ENCODE peak calls at places on chromosomes 3 and 15, in six cellular contexts. N is astrocyte of the spinal cord, M is fibroblast of mammary gland, D is body of pancreas, I is brain microvascular endothelial cell, L is AG04450. P is an unnamed sample.

GRCh38 chr3:43389388-43390254 is 103.3 kb downstream of the SNRK start:
- DNase-seq in L (peak), I (peak), M (peak), D (peak), N (peak), P (no peak)

GRCh38 chr3:153624310-153625030 is 462.4 kb downstream of the RAP2B start:
- DNase-seq in M (no peak), N (no peak), D (no peak), L (no peak), I (no peak), P (no peak)

GRCh38 chr3:189598530-189598929 is 32.7 kb upstream of the TP63 start:
- DNase-seq in L (no peak), I (no peak), M (no peak), N (no peak), D (no peak), P (no peak)

GRCh38 chr15:65773386-65774111 is 18.5 kb downstream of the DENND4A start:
- DNase-seq in M (no peak), N (no peak), L (no peak), D (no peak), I (no peak), P (no peak)

GRCh38 chr3:63613561-63613960 is 38.9 kb upstream of the SNTN start:
- DNase-seq in M (peak), I (no peak), N (peak), L (no peak), D (no peak), P (no peak)

GRCh38 chr3:190995156-190995555 is 132.7 kb upstream of the GMNC start:
- DNase-seq in D (no peak), L (no peak), I (no peak), M (no peak), N (no peak), P (no peak)

GRCh38 chr3:10770547-10770946 is 45.5 kb upstream of the SLC6A11 start:
- DNase-seq in N (no peak), I (no peak), D (no peak), L (no peak), M (no peak), P (no peak)

GRCh38 chr3:47086071-47086470 is 77.8 kb downstream of the SETD2 start:
- DNase-seq in L (no peak), I (no peak), M (no peak), N (no peak), D (no peak), P (no peak)

GRCh38 chr3:55721716-55722484 is 234.8 kb upstream of the WNT5A start:
- DNase-seq in L (no peak), N (peak), D (peak), M (peak), I (peak), P (peak)

GRCh38 chr15:74866090-74866489 is 7.1 kb downstream of the SCAMP2 start:
- DNase-seq in I (peak), N (peak), M (peak), D (no peak), L (peak), P (no peak)

GRCh38 chr3:171851685-171852084 is 8.5 kb downstream of the TMEM212 start:
- DNase-seq in D (no peak), N (peak), L (no peak), I (no peak), M (peak), P (no peak)

GRCh38 chr15:29925227-29926082 is 103.2 kb upstream of the TJP1 start:
- DNase-seq in M (peak), I (peak), L (peak), D (peak), N (peak), P (peak)

GRCh38 chr15:92599394-92599970 is 56.1 kb downstream of the FAM174B start:
- DNase-seq in D (no peak), I (peak), M (peak), L (peak), N (peak), P (no peak)

GRCh38 chr3:110123929-110124328 is 786.6 kb upstream of the DPPA4 start:
- DNase-seq in M (no peak), L (no peak), N (no peak), I (no peak), D (no peak), P (no peak)

GRCh38 chr3:152834354-152835310 is at the start of gene P2RY1:
- DNase-seq in D (peak), I (peak), N (peak), L (no peak), M (peak), P (peak)

GRCh38 chr3:95334461-95334860 is 1271.6 kb downstream of the NSUN3 start:
- DNase-seq in I (no peak), M (no peak), L (no peak), D (no peak), N (no peak), P (no peak)

GRCh38 chr3:1092771-1093170 is at the start of gene CNTN6:
- DNase-seq in N (peak), I (peak), M (no peak), D (no peak), L (no peak), P (peak)

GRCh38 chr15:69760263-69760855 is 307.7 kb downstream of the RPLP1 start:
- DNase-seq in L (no peak), M (peak), N (peak), I (peak), D (no peak), P (no peak)

GRCh38 chr15:91824256-91824655 is 29.3 kb upstream of the SLCO3A1 start:
- DNase-seq in I (no peak), N (no peak), M (peak), L (no peak), D (no peak), P (no peak)

GRCh38 chr3:15116032-15116653 is 17.2 kb upstream of the RBSN start:
- DNase-seq in I (no peak), N (no peak), D (no peak), L (no peak), M (no peak), P (no peak)

GRCh38 chr15:40847225-40847961 is 3.5 kb downstream of the SPINT1 start:
- DNase-seq in M (no peak), N (no peak), L (no peak), D (peak), I (peak), P (peak)

GRCh38 chr15:66912001-66912400 is 153.4 kb upstream of the SMAD3 start:
- DNase-seq in I (no peak), D (no peak), N (no peak), L (no peak), M (no peak), P (no peak)

GRCh38 chr15:97482521-97482920 is 478.0 kb upstream of the ARRDC4 start:
- DNase-seq in I (no peak), D (no peak), L (no peak), M (no peak), N (no peak), P (no peak)

GRCh38 chr15:69568621-69569020 is 116.0 kb downstream of the RPLP1 start:
- DNase-seq in M (peak), I (peak), L (peak), D (no peak), N (peak), P (no peak)

GRCh38 chr15:68598171-68599152 is 19.7 kb downstream of the CORO2B start:
- DNase-seq in I (no peak), L (no peak), M (peak), D (no peak), N (no peak), P (no peak)

GRCh38 chr15:42130246-42130986 is 26.0 kb downstream of the PLA2G4F start:
- DNase-seq in N (no peak), L (no peak), D (no peak), M (no peak), I (no peak), P (peak)

GRCh38 chr15:77837649-77838025 is 204.9 kb upstream of the LINGO1 start:
- DNase-seq in I (no peak), N (no peak), D (no peak), M (no peak), L (no peak), P (no peak)

GRCh38 chr3:125128861-125129501 is 73.2 kb upstream of the HEG1 start:
- DNase-seq in M (peak), N (peak), I (peak), L (no peak), D (no peak), P (no peak)

GRCh38 chr3:46271910-46272309 is 29.6 kb downstream of the CCR3 start:
- DNase-seq in M (peak), N (no peak), L (no peak), D (no peak), I (no peak), P (no peak)

GRCh38 chr3:153880493-153880892 is 240.7 kb upstream of the ARHGEF26 start:
- DNase-seq in L (no peak), N (no peak), I (no peak), M (no peak), D (no peak), P (no peak)

GRCh38 chr3:46090161-46090591 is 62.9 kb upstream of the XCR1 start:
- DNase-seq in M (no peak), N (no peak), L (no peak), D (no peak), I (no peak), P (no peak)

GRCh38 chr3:25088284-25088683 is 339.8 kb upstream of the RARB start:
- DNase-seq in L (no peak), M (no peak), I (no peak), N (peak), D (no peak), P (no peak)

GRCh38 chr15:71357967-71358366 is 242.7 kb downstream of the THSD4 start:
- DNase-seq in I (no peak), N (no peak), M (no peak), D (no peak), L (no peak), P (no peak)

GRCh38 chr3:139418144-139418543 is 28.7 kb upstream of the COPB2 start:
- DNase-seq in L (no peak), N (no peak), I (no peak), M (no peak), D (no peak), P (no peak)

GRCh38 chr15:65275728-65276126 is 11.0 kb downstream of the PARP16 start:
- DNase-seq in M (peak), I (peak), N (no peak), D (no peak), L (no peak), P (peak)

GRCh38 chr15:39854161-39854560 is 65.9 kb downstream of the GPR176 start:
- DNase-seq in D (no peak), N (no peak), L (no peak), I (no peak), M (peak), P (no peak)

GRCh38 chr3:10926831-10927521 is 65.6 kb upstream of the SLC6A1 start:
- DNase-seq in D (no peak), N (peak), M (peak), I (no peak), L (no peak), P (peak)

GRCh38 chr15:67914028-67914427 is 74.2 kb upstream of the RNU6-1 start:
- DNase-seq in D (no peak), N (no peak), L (no peak), M (no peak), I (no peak), P (no peak)

GRCh38 chr3:15758297-15758696 is 39.5 kb downstream of the ANKRD28 start:
- DNase-seq in M (peak), D (no peak), I (no peak), L (no peak), N (no peak), P (no peak)

GRCh38 chr3:140521751-140522445 is 156.0 kb upstream of the TRIM42 start:
- DNase-seq in L (no peak), D (no peak), N (no peak), I (no peak), M (no peak), P (no peak)
- TF ChIP-seq CTCF in L (no peak), D (no peak), N (no peak), I (no peak), M (no peak), P (no peak)

GRCh38 chr15:63041402-63041977 is 1.1 kb upstream of the TPM1 start:
- DNase-seq in M (no peak), L (no peak), D (no peak), I (no peak), N (no peak), P (no peak)
- H3K4me3 ChIP-seq in M (no peak), L (peak), D (no peak), I (peak), N (peak), P (peak)

DNA sequence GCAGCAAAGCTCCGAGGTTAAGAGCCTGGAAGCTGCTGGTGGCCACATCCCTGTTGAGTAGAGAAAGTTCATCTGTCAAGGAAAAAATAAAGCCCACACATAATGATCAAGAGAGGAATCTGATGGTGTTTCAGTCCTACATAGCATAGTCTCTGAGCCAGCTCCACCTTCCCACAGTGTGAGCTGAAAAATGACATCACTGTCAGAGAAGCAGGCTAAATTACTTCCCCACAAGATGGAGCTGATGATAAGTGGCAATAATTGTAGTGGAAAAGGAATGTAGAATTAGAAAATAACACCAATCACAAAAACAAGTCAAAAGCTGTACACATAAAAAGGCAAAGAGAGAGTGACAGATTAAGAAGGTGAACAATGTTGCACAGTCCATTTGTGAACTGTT is 84.5 kb downstream of the AQP9 start:
- DNase-seq in M (peak), N (no peak), D (no peak), L (no peak), I (no peak), P (no peak)
- TF ChIP-seq CTCF in M (peak), N (no peak), D (no peak), L (peak), I (peak), P (no peak)

GRCh38 chr3:49867400-49867799 is 2.3 kb downstream of the CAMKV start:
- DNase-seq in N (no peak), I (no peak), D (no peak), L (no peak), M (no peak), P (no peak)

GRCh38 chr3:49871536-49872157 is 1.9 kb upstream of the CAMKV start:
- DNase-seq in M (no peak), I (no peak), L (no peak), D (no peak), N (no peak), P (no peak)

GRCh38 chr3:49867871-49868321 is 1.8 kb downstream of the CAMKV start:
- DNase-seq in M (peak), N (peak), D (no peak), L (no peak), I (peak), P (no peak)

GRCh38 chr3:49869525-49870126 is at the start of gene CAMKV:
- DNase-seq in M (no peak), D (peak), I (no peak), N (no peak), L (no peak), P (peak)

GRCh38 chr3:49868951-49869454 is 703 bp downstream of the CAMKV start:
- DNase-seq in N (no peak), I (no peak), M (no peak), L (no peak), D (no peak), P (peak)
- H3K4me3 ChIP-seq in N (no peak), I (no peak), M (no peak), L (no peak), D (no peak), P (peak)

GRCh38 chr3:162213196-162213595 is 716.6 kb downstream of the OTOL1 start:
- DNase-seq in N (no peak), L (no peak), M (no peak), D (no peak), I (no peak), P (no peak)

DNA sequence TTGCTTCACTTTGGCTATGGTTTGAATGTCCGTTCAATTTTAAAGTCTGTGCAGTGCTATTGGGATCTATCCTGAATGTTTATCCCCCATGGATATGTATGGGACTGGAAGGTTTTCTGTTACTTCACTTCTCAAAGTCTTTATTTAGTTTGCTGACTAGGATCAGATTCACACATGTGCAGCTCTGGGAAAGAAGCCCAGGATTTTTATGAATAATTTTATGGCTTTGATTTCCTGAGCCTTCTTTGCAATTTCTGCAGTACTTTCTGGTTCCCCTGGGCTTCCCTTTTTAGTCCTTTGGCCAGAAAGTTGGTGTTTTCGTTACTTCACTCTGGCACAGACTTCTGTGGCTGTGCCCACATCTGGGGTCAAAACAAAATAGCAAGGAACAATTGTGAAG is 721.0 kb downstream of the OTOL1 start:
- DNase-seq in D (no peak), M (peak), N (peak), I (no peak), L (peak), P (no peak)
- TF ChIP-seq CTCF in D (no peak), M (no peak), N (no peak), I (no peak), L (no peak), P (no peak)

DNA sequence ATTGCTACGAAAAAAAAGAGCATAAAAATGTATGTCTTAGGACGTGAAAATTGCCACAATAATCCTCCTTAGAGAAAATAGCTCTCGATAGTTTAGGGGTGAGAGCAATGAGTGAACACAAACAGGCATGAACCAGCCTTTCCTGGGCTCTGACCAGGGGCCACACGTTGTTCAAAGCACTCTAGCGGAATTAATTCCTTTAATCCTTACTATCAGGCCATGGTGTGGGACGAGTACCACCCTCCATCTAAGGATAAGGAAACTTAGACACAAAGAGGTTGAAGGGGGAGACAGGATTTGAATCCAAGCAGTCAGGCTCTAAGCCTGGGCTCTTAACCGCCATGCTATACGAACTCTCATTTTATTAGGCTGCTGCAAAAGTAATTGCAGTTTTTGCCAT is 81.9 kb upstream of the CACNA2D3 start:
- DNase-seq in N (no peak), I (no peak), L (no peak), M (no peak), D (no peak), P (peak)
- H3K4me3 ChIP-seq in N (no peak), I (no peak), L (no peak), M (no peak), D (no peak), P (no peak)

DNA sequence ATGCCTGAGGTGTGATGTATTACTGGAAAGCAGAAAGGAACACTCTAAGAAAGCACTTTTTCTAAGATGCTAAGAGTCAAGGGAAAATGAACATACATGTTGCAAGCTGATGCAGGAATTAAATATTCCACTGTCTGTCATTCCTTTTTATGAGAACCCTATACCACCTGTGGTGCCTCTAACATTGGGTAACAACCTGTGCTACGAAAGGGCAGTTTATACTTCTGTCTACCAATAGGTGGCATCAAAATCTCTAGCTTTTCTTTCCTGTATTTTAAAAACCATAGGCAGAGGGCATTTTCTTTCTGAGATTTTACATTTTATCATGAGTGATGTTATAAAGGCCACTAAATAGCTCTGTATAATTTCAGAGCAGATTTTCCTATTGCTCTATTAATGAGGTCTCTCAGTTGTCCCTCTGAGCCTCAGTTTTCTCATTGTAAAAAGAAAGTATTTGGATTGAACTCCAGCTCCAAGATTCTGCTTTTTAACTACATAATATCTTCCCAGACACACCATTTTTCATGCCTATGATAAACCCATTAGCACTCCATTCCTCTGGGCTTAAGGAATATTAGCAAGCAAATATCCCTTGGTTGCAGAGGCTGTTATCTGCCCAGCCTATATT is 3.5 kb upstream of the CPNE4 start:
- DNase-seq in D (no peak), M (peak), I (no peak), L (no peak), N (peak), P (no peak)
- TF ChIP-seq CTCF in D (peak), M (peak), I (peak), L (peak), N (peak), P (peak)

GRCh38 chr3:114380233-114380645 is 86.4 kb downstream of the TIGIT start:
- DNase-seq in I (peak), L (peak), D (peak), M (peak), N (peak), P (no peak)

GRCh38 chr3:114389156-114389555 is 95.3 kb downstream of the TIGIT start:
- DNase-seq in I (no peak), L (no peak), M (no peak), N (no peak), D (no peak), P (no peak)

GRCh38 chr3:114383875-114384557 is 90.2 kb downstream of the TIGIT start:
- DNase-seq in N (peak), D (peak), M (peak), L (peak), I (peak), P (peak)

GRCh38 chr3:114379266-114379665 is 85.4 kb downstream of the TIGIT start:
- DNase-seq in I (no peak), N (no peak), L (no peak), D (no peak), M (no peak), P (no peak)

DNA sequence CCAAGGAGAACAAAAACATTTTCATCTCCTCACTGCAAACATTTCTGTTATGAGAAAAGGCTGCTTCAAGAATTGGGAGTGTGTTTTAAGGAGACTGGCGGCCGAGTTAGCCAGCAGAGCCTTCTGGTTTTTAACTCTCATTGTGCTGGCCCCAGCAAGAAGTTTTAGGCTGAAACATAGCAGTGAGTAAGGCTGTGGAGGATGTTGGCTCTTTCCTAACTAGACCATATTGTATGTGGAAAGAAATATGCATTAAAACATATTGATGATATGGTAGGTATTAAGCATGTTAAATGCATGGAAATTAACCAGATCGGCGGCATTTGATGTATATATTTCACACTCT is 90.7 kb downstream of the TIGIT start:
- DNase-seq in L (no peak), D (peak), I (no peak), N (no peak), M (no peak), P (no peak)
- H3K4me3 ChIP-seq in L (peak), D (no peak), I (peak), N (peak), M (no peak), P (no peak)

P was measured in WERI-Rb-1.